ENCODE peak calls at places on chromosomes 16 and 17, in four cellular contexts. E, P, S and M are unnamed samples.

GRCh38 chr17:27086526-27086925 is 207.4 kb upstream of the WSB1 start:
- DNase-seq in E (no peak), P (no peak), S (no peak), M (no peak)

GRCh38 chr16:66250686-66251405 is 115.6 kb upstream of the CDH5 start:
- DNase-seq in E (peak; percentile 81), P (peak; percentile 61), S (no peak), M (peak; percentile 84)

GRCh38 chr17:38604479-38605229 is 1.1 kb downstream of the SRCIN1 start:
- DNase-seq in E (no peak), P (no peak), S (no peak), M (no peak)

GRCh38 chr16:89791278-89791995 is 25.0 kb downstream of the FANCA start:
- DNase-seq in E (no peak), P (no peak), S (no peak), M (peak; percentile 34)

GRCh38 chr16:66515543-66516171 is 34.3 kb downstream of the TK2 start:
- DNase-seq in E (no peak), P (no peak), S (no peak), M (no peak)

GRCh38 chr16:1613240-1613639 is 1.1 kb downstream of the CRAMP1 start:
- DNase-seq in E (no peak), P (no peak), S (no peak), M (no peak)

GRCh38 chr16:70715113-70715711 is 29.4 kb upstream of the MTSS2 start:
- DNase-seq in E (peak; percentile 88), P (peak; percentile 76), S (no peak), M (peak; percentile 93)

GRCh38 chr16:69691980-69692911 is 34.1 kb downstream of the NQO1 start:
- DNase-seq in E (no peak), P (no peak), S (no peak), M (no peak)

GRCh38 chr17:332023-332422 is 20.6 kb downstream of the RPH3AL start:
- DNase-seq in E (peak; percentile 45), P (no peak), S (no peak), M (peak; percentile 72)

GRCh38 chr17:71409712-71410111 is 711.1 kb upstream of the SOX9 start:
- DNase-seq in E (no peak), P (no peak), S (no peak), M (no peak)

GRCh38 chr16:4021070-4021779 is 95.0 kb downstream of the ADCY9 start:
- DNase-seq in E (no peak), P (no peak), S (no peak), M (no peak)

GRCh38 chr17:29615048-29615385 is 7.7 kb downstream of the CORO6 start:
- DNase-seq in E (no peak), P (no peak), S (peak; percentile 83), M (peak; percentile 71)

GRCh38 chr17:61862105-61862574 is 1.2 kb downstream of the BRIP1 start:
- DNase-seq in E (no peak), P (no peak), S (no peak), M (no peak)

GRCh38 chr17:44002141-44002848 is 2.1 kb upstream of the NAGS start:
- DNase-seq in E (no peak), P (no peak), S (no peak), M (no peak)

GRCh38 chr16:86529160-86529559 is 18.8 kb downstream of the FOXF1 start:
- DNase-seq in E (no peak), P (no peak), S (no peak), M (no peak)

GRCh38 chr16:59545666-59546065 is 811.5 kb upstream of the GOT2 start:
- DNase-seq in E (no peak), P (no peak), S (no peak), M (no peak)

GRCh38 chr17:80948091-80948960 is 43.3 kb upstream of the CHMP6 start:
- DNase-seq in E (no peak), P (no peak), S (no peak), M (peak; percentile 72)

GRCh38 chr17:61474235-61474927 is 22.2 kb downstream of the TBX4 start:
- DNase-seq in E (no peak), P (no peak), S (no peak), M (no peak)

GRCh38 chr17:50147841-50148225 is 2.6 kb downstream of the PPP1R9B start:
- DNase-seq in E (no peak), P (no peak), S (no peak), M (no peak)

GRCh38 chr17:31561469-31562412 is 170.3 kb downstream of the RAB11FIP4 start:
- DNase-seq in E (no peak), P (no peak), S (no peak), M (no peak)

GRCh38 chr16:11256657-11257130 is 690 bp upstream of the SOCS1 start:
- DNase-seq in E (peak; percentile 63), P (peak; percentile 63), S (peak; percentile 56), M (peak; percentile 89)

GRCh38 chr16:35823342-35823741 is 2363.9 kb downstream of the TP53TG3F start:
- DNase-seq in E (no peak), P (no peak), S (no peak), M (no peak)

GRCh38 chr16:1560866-1561265 is 27.4 kb downstream of the TMEM204 start:
- DNase-seq in E (no peak), P (no peak), S (no peak), M (no peak)

GRCh38 chr17:64635647-64636305 is 26.3 kb downstream of the SMURF2 start:
- DNase-seq in E (no peak), P (no peak), S (no peak), M (no peak)

GRCh38 chr17:83173997-83174858 is 94.8 kb downstream of the METRNL start:
- DNase-seq in E (no peak), P (no peak), S (peak; percentile 41), M (peak; percentile 57)

GRCh38 chr17:4314179-4314578 is 50.4 kb upstream of the ANKFY1 start:
- DNase-seq in E (no peak), P (no peak), S (no peak), M (no peak)

GRCh38 chr16:91484-91883 is 13.5 kb downstream of the MPG start:
- DNase-seq in E (no peak), P (peak; percentile 68), S (no peak), M (peak; percentile 53)

GRCh38 chr17:1649844-1650409 is at the start of gene RILP:
- DNase-seq in E (peak; percentile 76), P (peak; percentile 89), S (no peak), M (peak; percentile 89)

GRCh38 chr17:76772842-76773521 is 35.1 kb downstream of the MFSD11 start:
- DNase-seq in E (no peak), P (no peak), S (peak; percentile 57), M (peak; percentile 42)

GRCh38 chr16:27257271-27257670 is 11.3 kb downstream of the NSMCE1 start:
- DNase-seq in E (no peak), P (no peak), S (peak; percentile 21), M (no peak)

GRCh38 chr16:27426423-27427408 is 24.7 kb downstream of the IL21R start:
- DNase-seq in E (no peak), P (peak; percentile 8), S (peak; percentile 82), M (peak; percentile 51)

GRCh38 chr16:64773184-64773583 is 348.7 kb downstream of the CDH11 start:
- DNase-seq in E (no peak), P (no peak), S (no peak), M (no peak)

GRCh38 chr16:75559564-75560372 is 3.7 kb upstream of the TMEM231 start:
- DNase-seq in E (no peak), P (peak; percentile 53), S (no peak), M (no peak)

GRCh38 chr16:85986931-85987749 is 88.2 kb downstream of the IRF8 start:
- DNase-seq in E (no peak), P (no peak), S (peak; percentile 72), M (no peak)

GRCh38 chr17:47907932-47908562 is 12.0 kb downstream of the SP2 start:
- DNase-seq in E (no peak), P (no peak), S (no peak), M (no peak)
- H3K4me1 ChIP-seq in E (peaks cover 22% of the 10 kb centered on the region), P (peaks cover 70% of the 10 kb centered on the region), S (peaks cover 6% of the 10 kb centered on the region), M (peaks cover 29% of the 10 kb centered on the region)

GRCh38 chr17:55440391-55440790 is 18.8 kb upstream of the MMD start:
- DNase-seq in E (no peak), P (no peak), S (no peak), M (no peak)

GRCh38 chr17:55435408-55435807 is 13.8 kb upstream of the MMD start:
- DNase-seq in E (no peak), P (no peak), S (no peak), M (no peak)

GRCh38 chr17:55436224-55437164 is 14.9 kb upstream of the MMD start:
- DNase-seq in E (no peak), P (no peak), S (no peak), M (no peak)

GRCh38 chr17:55434721-55435120 is 13.1 kb upstream of the MMD start:
- DNase-seq in E (no peak), P (no peak), S (no peak), M (no peak)

DNA sequence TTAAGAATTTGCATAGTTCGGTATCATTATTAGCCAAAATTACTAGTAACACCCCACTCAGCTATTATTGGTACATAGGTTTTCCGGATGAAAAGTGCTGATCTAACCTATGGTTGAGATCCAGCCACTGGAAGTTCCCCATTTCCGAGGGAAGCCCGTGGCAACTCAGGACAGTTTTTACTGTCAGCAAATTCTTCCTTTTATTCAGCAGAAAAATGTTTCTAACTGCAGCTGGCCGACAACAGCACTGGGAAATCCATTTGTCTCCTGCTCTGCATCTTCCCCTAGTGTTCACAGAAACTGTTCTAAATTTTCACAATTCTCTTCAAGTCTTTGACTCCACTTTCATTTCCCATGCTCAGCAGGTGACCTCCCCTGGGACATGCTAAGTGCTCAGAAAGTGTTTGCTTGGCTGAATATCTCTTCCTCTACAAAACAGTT is 15.6 kb upstream of the MMD start:
- DNase-seq in E (no peak), P (no peak), S (no peak), M (no peak)
- H3K27ac ChIP-seq in E (no peak overlapping the region), P (no peak overlapping the region), S (no peak overlapping the region), M (no peak overlapping the region)

DNA sequence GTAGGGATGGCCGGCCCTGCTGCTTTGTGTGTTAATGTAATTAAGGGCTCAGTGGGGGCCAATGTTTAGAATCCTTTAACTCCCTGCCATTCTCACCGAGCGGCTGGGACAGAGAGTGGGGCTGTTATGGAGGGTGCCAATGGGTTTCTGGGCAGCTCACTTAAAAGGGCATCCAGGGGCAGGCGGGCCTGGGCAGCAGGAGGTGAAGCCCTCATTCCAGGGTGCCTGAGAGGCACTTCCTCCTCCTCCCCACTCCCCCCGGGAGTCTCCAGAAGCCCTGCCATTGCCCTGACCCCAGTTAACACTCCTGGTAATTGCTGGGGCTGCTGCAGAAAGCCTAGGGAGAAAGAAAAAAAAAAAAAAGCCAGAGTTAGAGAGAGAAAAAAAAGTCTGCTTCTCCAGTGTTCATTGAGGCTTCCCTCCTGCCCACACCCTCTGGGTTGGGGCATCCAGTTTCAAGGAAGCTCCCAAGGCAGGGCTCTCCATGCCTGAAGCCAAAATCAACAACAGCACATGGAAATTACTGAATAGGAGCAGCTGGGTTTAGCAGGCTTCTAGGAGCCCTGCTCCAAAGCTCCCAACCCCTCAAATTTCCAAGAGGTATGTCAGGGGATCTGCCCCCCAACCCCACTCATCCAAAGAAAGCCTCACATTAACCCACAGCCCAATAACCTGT is 28.0 kb downstream of the CUEDC1 start:
- DNase-seq in E (no peak), P (no peak), S (no peak), M (peak; percentile 81)
- H3K4me1 ChIP-seq in E (no peaks in the 10 kb centered on the region), P (peaks cover 94% of the 10 kb centered on the region), S (no peaks in the 10 kb centered on the region), M (peaks cover 30% of the 10 kb centered on the region)

GRCh38 chr16:58494981-58495860 is 4.7 kb upstream of the NDRG4 start:
- DNase-seq in E (peak; percentile 78), P (peak; percentile 95), S (no peak), M (peak; percentile 88)
- H3K27ac ChIP-seq in E (no peak overlapping the region), P (peak overlapping the region; percentile 75), S (no peak overlapping the region), M (peak overlapping the region; percentile 53)

DNA sequence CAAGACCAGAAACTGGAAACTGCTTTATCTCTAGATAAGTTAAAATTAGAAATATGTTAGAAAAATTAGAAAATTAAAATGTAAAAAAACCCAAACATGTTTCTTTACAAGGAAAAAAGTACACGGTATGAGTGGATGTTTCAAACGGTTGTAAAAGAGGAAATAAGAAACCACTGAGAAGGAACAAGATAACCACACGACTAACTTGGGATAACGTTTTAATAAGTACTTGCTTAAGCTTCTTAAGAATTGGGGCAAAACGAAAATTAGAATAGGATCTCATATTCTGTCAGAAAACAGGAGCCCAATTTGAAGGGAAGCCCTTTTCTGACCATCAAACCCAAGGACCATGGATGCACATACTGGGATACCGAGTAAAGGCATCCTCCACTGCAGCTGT is 31.0 kb downstream of the MBTPS1 start:
- DNase-seq in E (no peak), P (no peak), S (no peak), M (no peak)
- H3K4me1 ChIP-seq in E (no peaks in the 10 kb centered on the region), P (peaks cover 31% of the 10 kb centered on the region), S (peaks cover 20% of the 10 kb centered on the region), M (no peaks in the 10 kb centered on the region)